ENCODE peak calls at places on chromosomes 3 and 15, in seven cellular contexts. One of them, this sample, is unnamed.

GRCh38 chr3:58874248-58874741 is 175.5 kb downstream of the CFAP20DC start:
- DNase-seq in natural killer cell: no peak
- DNase-seq in nucleus accumbens: no peak
- DNase-seq in effector memory CD8-positive, alpha-beta T cell: no peak
- DNase-seq in AG20443: no peak
- DNase-seq in HCT116: peak
- DNase-seq in AG04450: no peak
- DNase-seq in this sample: no peak

GRCh38 chr3:16124636-16125035 is 49.8 kb upstream of the GALNT15 start:
- DNase-seq in HCT116: no peak
- DNase-seq in AG20443: peak
- DNase-seq in AG04450: peak
- DNase-seq in effector memory CD8-positive, alpha-beta T cell: no peak
- DNase-seq in natural killer cell: no peak
- DNase-seq in nucleus accumbens: no peak
- DNase-seq in this sample: no peak

GRCh38 chr15:34688699-34689098 is 66.1 kb downstream of the GJD2 start:
- DNase-seq in AG04450: no peak
- DNase-seq in nucleus accumbens: no peak
- DNase-seq in HCT116: no peak
- DNase-seq in natural killer cell: no peak
- DNase-seq in AG20443: no peak
- DNase-seq in effector memory CD8-positive, alpha-beta T cell: no peak
- DNase-seq in this sample: no peak

GRCh38 chr15:101305820-101306255 is 10.8 kb upstream of the SNRPA1 start:
- DNase-seq in AG04450: no peak
- DNase-seq in AG20443: no peak
- DNase-seq in nucleus accumbens: no peak
- DNase-seq in natural killer cell: no peak
- DNase-seq in HCT116: no peak
- DNase-seq in effector memory CD8-positive, alpha-beta T cell: no peak
- DNase-seq in this sample: no peak

GRCh38 chr15:61112231-61112630 is 116.9 kb downstream of the RORA start:
- DNase-seq in AG20443: no peak
- DNase-seq in HCT116: no peak
- DNase-seq in effector memory CD8-positive, alpha-beta T cell: no peak
- DNase-seq in AG04450: no peak
- DNase-seq in nucleus accumbens: no peak
- DNase-seq in natural killer cell: no peak
- DNase-seq in this sample: no peak

GRCh38 chr3:155744091-155744625 is 713 bp downstream of the PLCH1 start:
- DNase-seq in nucleus accumbens: peak
- DNase-seq in AG20443: peak
- DNase-seq in natural killer cell: no peak
- DNase-seq in AG04450: no peak
- DNase-seq in effector memory CD8-positive, alpha-beta T cell: peak
- DNase-seq in HCT116: peak
- DNase-seq in this sample: peak

GRCh38 chr15:64857421-64857820 is 15.7 kb downstream of the PLEKHO2 start:
- DNase-seq in AG20443: peak
- DNase-seq in HCT116: no peak
- DNase-seq in nucleus accumbens: no peak
- DNase-seq in AG04450: no peak
- DNase-seq in effector memory CD8-positive, alpha-beta T cell: no peak
- DNase-seq in natural killer cell: no peak
- DNase-seq in this sample: no peak

GRCh38 chr3:177835917-177836316 is 638.6 kb upstream of the TBL1XR1 start:
- DNase-seq in HCT116: no peak
- DNase-seq in effector memory CD8-positive, alpha-beta T cell: no peak
- DNase-seq in natural killer cell: no peak
- DNase-seq in nucleus accumbens: no peak
- DNase-seq in AG04450: peak
- DNase-seq in AG20443: peak
- DNase-seq in this sample: no peak

GRCh38 chr3:13932578-13933295 is 52.9 kb upstream of the WNT7A start:
- DNase-seq in HCT116: no peak
- DNase-seq in natural killer cell: no peak
- DNase-seq in AG04450: no peak
- DNase-seq in effector memory CD8-positive, alpha-beta T cell: no peak
- DNase-seq in AG20443: peak
- DNase-seq in nucleus accumbens: no peak
- DNase-seq in this sample: no peak

GRCh38 chr3:100637197-100637631 is 27.8 kb downstream of the ADGRG7 start:
- DNase-seq in effector memory CD8-positive, alpha-beta T cell: no peak
- DNase-seq in AG20443: no peak
- DNase-seq in HCT116: no peak
- DNase-seq in AG04450: no peak
- DNase-seq in nucleus accumbens: no peak
- DNase-seq in natural killer cell: no peak
- DNase-seq in this sample: no peak

GRCh38 chr15:80549191-80549590 is 145.0 kb downstream of the ARNT2 start:
- DNase-seq in nucleus accumbens: no peak
- DNase-seq in HCT116: no peak
- DNase-seq in AG04450: peak
- DNase-seq in natural killer cell: no peak
- DNase-seq in AG20443: peak
- DNase-seq in effector memory CD8-positive, alpha-beta T cell: no peak
- DNase-seq in this sample: no peak

GRCh38 chr15:45458746-45459403 is 63.7 kb downstream of the SLC30A4 start:
- DNase-seq in effector memory CD8-positive, alpha-beta T cell: peak
- DNase-seq in AG04450: no peak
- DNase-seq in natural killer cell: peak
- DNase-seq in HCT116: no peak
- DNase-seq in AG20443: peak
- DNase-seq in nucleus accumbens: peak
- DNase-seq in this sample: peak

GRCh38 chr3:15964605-15965061 is 166.9 kb upstream of the ANKRD28 start:
- DNase-seq in nucleus accumbens: no peak
- DNase-seq in AG20443: peak
- DNase-seq in HCT116: no peak
- DNase-seq in natural killer cell: no peak
- DNase-seq in AG04450: no peak
- DNase-seq in effector memory CD8-positive, alpha-beta T cell: no peak
- DNase-seq in this sample: no peak

This sample was measured in central memory CD4-positive, alpha-beta T cell.